ENCODE peak calls at places on chromosome 1, in four cellular contexts. One of them, this sample, is unnamed.

GRCh38 chr1:81681570-81681969 is 119.2 kb upstream of the ADGRL2 start:
- DNase-seq in stomach: peak
- DNase-seq in ascending aorta: no peak
- DNase-seq in activated effector memory CD4-positive, alpha-beta T cell treated with anti-CD3 and anti-CD28 coated beads, Interleukin-2, amount 50 U/mL, for 16 hours: no peak
- DNase-seq in this sample: no peak

GRCh38 chr1:48817505-48818114 is 40.9 kb upstream of the BEND5 start:
- DNase-seq in stomach: peak
- DNase-seq in ascending aorta: no peak
- DNase-seq in activated effector memory CD4-positive, alpha-beta T cell treated with anti-CD3 and anti-CD28 coated beads, Interleukin-2, amount 50 U/mL, for 16 hours: no peak
- DNase-seq in this sample: peak

GRCh38 chr1:197027359-197027758 is 39.7 kb downstream of the F13B start:
- DNase-seq in stomach: no peak
- DNase-seq in ascending aorta: no peak
- DNase-seq in activated effector memory CD4-positive, alpha-beta T cell treated with anti-CD3 and anti-CD28 coated beads, Interleukin-2, amount 50 U/mL, for 16 hours: no peak
- DNase-seq in this sample: no peak

GRCh38 chr1:43586136-43586726 is 55.5 kb downstream of the PTPRF start:
- DNase-seq in stomach: no peak
- DNase-seq in ascending aorta: no peak
- DNase-seq in activated effector memory CD4-positive, alpha-beta T cell treated with anti-CD3 and anti-CD28 coated beads, Interleukin-2, amount 50 U/mL, for 16 hours: no peak
- DNase-seq in this sample: no peak

GRCh38 chr1:231465051-231465450 is 43.0 kb upstream of the EGLN1 start:
- DNase-seq in stomach: no peak
- DNase-seq in ascending aorta: no peak
- DNase-seq in activated effector memory CD4-positive, alpha-beta T cell treated with anti-CD3 and anti-CD28 coated beads, Interleukin-2, amount 50 U/mL, for 16 hours: no peak
- DNase-seq in this sample: no peak

GRCh38 chr1:202625416-202626360 is 84.6 kb downstream of the SYT2 start:
- DNase-seq in stomach: peak
- DNase-seq in ascending aorta: no peak
- DNase-seq in activated effector memory CD4-positive, alpha-beta T cell treated with anti-CD3 and anti-CD28 coated beads, Interleukin-2, amount 50 U/mL, for 16 hours: peak
- DNase-seq in this sample: peak

GRCh38 chr1:2547210-2548067 is 8.7 kb upstream of the TNFRSF14 start:
- DNase-seq in stomach: no peak
- DNase-seq in ascending aorta: no peak
- DNase-seq in activated effector memory CD4-positive, alpha-beta T cell treated with anti-CD3 and anti-CD28 coated beads, Interleukin-2, amount 50 U/mL, for 16 hours: peak
- DNase-seq in this sample: peak

GRCh38 chr1:203860396-203860951 is 925 bp upstream of the SNRPE start:
- DNase-seq in stomach: peak
- DNase-seq in ascending aorta: no peak
- DNase-seq in activated effector memory CD4-positive, alpha-beta T cell treated with anti-CD3 and anti-CD28 coated beads, Interleukin-2, amount 50 U/mL, for 16 hours: no peak
- DNase-seq in this sample: no peak

GRCh38 chr1:169321539-169321938 is 46.1 kb downstream of the NME7 start:
- DNase-seq in stomach: no peak
- DNase-seq in ascending aorta: no peak
- DNase-seq in activated effector memory CD4-positive, alpha-beta T cell treated with anti-CD3 and anti-CD28 coated beads, Interleukin-2, amount 50 U/mL, for 16 hours: no peak
- DNase-seq in this sample: no peak

GRCh38 chr1:93680121-93681094 is 1.2 kb downstream of the BCAR3 start:
- DNase-seq in stomach: peak
- DNase-seq in ascending aorta: peak
- DNase-seq in activated effector memory CD4-positive, alpha-beta T cell treated with anti-CD3 and anti-CD28 coated beads, Interleukin-2, amount 50 U/mL, for 16 hours: peak
- DNase-seq in this sample: no peak

GRCh38 chr1:244329591-244330317 is 122.0 kb downstream of the ADSS2 start:
- DNase-seq in stomach: no peak
- DNase-seq in ascending aorta: no peak
- DNase-seq in activated effector memory CD4-positive, alpha-beta T cell treated with anti-CD3 and anti-CD28 coated beads, Interleukin-2, amount 50 U/mL, for 16 hours: no peak
- DNase-seq in this sample: no peak

GRCh38 chr1:181100924-181101323 is 12.4 kb downstream of the IER5 start:
- DNase-seq in stomach: no peak
- DNase-seq in ascending aorta: no peak
- DNase-seq in activated effector memory CD4-positive, alpha-beta T cell treated with anti-CD3 and anti-CD28 coated beads, Interleukin-2, amount 50 U/mL, for 16 hours: no peak
- DNase-seq in this sample: no peak

GRCh38 chr1:10555635-10556429 is 81.1 kb downstream of the PEX14 start:
- DNase-seq in stomach: no peak
- DNase-seq in ascending aorta: no peak
- DNase-seq in activated effector memory CD4-positive, alpha-beta T cell treated with anti-CD3 and anti-CD28 coated beads, Interleukin-2, amount 50 U/mL, for 16 hours: no peak
- DNase-seq in this sample: no peak

GRCh38 chr1:45444609-45445131 is 46.3 kb downstream of the TESK2 start:
- DNase-seq in stomach: no peak
- DNase-seq in ascending aorta: no peak
- DNase-seq in activated effector memory CD4-positive, alpha-beta T cell treated with anti-CD3 and anti-CD28 coated beads, Interleukin-2, amount 50 U/mL, for 16 hours: no peak
- DNase-seq in this sample: no peak

GRCh38 chr1:42955311-42956063 is 3.2 kb downstream of the SLC2A1 start:
- DNase-seq in stomach: no peak
- DNase-seq in ascending aorta: no peak
- DNase-seq in activated effector memory CD4-positive, alpha-beta T cell treated with anti-CD3 and anti-CD28 coated beads, Interleukin-2, amount 50 U/mL, for 16 hours: no peak
- DNase-seq in this sample: no peak

GRCh38 chr1:82226198-82226505 is 425.4 kb downstream of the ADGRL2 start:
- DNase-seq in stomach: no peak
- DNase-seq in ascending aorta: no peak
- DNase-seq in activated effector memory CD4-positive, alpha-beta T cell treated with anti-CD3 and anti-CD28 coated beads, Interleukin-2, amount 50 U/mL, for 16 hours: no peak
- DNase-seq in this sample: no peak

GRCh38 chr1:204127597-204128242 is 24.1 kb downstream of the ETNK2 start:
- DNase-seq in stomach: peak
- DNase-seq in ascending aorta: no peak
- DNase-seq in activated effector memory CD4-positive, alpha-beta T cell treated with anti-CD3 and anti-CD28 coated beads, Interleukin-2, amount 50 U/mL, for 16 hours: no peak
- DNase-seq in this sample: no peak

GRCh38 chr1:45306319-45306718 is 20.4 kb upstream of the HPDL start:
- DNase-seq in stomach: no peak
- DNase-seq in ascending aorta: no peak
- DNase-seq in activated effector memory CD4-positive, alpha-beta T cell treated with anti-CD3 and anti-CD28 coated beads, Interleukin-2, amount 50 U/mL, for 16 hours: no peak
- DNase-seq in this sample: peak

GRCh38 chr1:109385417-109385816 is 12.3 kb downstream of the SORT1 start:
- DNase-seq in stomach: no peak
- DNase-seq in ascending aorta: no peak
- DNase-seq in activated effector memory CD4-positive, alpha-beta T cell treated with anti-CD3 and anti-CD28 coated beads, Interleukin-2, amount 50 U/mL, for 16 hours: no peak
- DNase-seq in this sample: no peak